ENCODE peak calls at places on chromosome 21, in nine cellular contexts. S, A, U, T, W, J, N, K and M are unnamed samples.

GRCh38 chr21:42679982-42680330 is 26.5 kb downstream of the PDE9A start:
- DNase-seq in S (no peak), J (no peak), W (no peak), U (no peak), T (no peak), K (no peak), A (no peak), N (no peak), M (no peak)

GRCh38 chr21:25487046-25487594 is 120.2 kb downstream of the MRPL39 start:
- DNase-seq in T (no peak), K (no peak), A (no peak), U (no peak), J (no peak), W (no peak), S (no peak), N (no peak), M (no peak)

GRCh38 chr21:32096411-32096810 is 182.4 kb downstream of the MIS18A start:
- DNase-seq in T (no peak), N (no peak), U (no peak), S (peak; percentile 10), A (peak; percentile 30), J (no peak), K (no peak), W (no peak), M (no peak)

GRCh38 chr21:43876605-43877004 is 11.6 kb downstream of the AGPAT3 start:
- DNase-seq in A (no peak), U (no peak), N (no peak), T (no peak), J (no peak), K (no peak), S (no peak), W (no peak), M (no peak)

GRCh38 chr21:45487161-45487806 is 55.0 kb downstream of the SLC19A1 start:
- DNase-seq in T (no peak), K (no peak), J (no peak), A (no peak), U (no peak), S (no peak), N (no peak), W (no peak), M (no peak)

GRCh38 chr21:35095859-35096291 is 46.8 kb upstream of the RUNX1 start:
- DNase-seq in U (no peak), W (no peak), T (no peak), K (no peak), N (no peak), J (no peak), S (no peak), A (no peak), M (peak; percentile 74)

GRCh38 chr21:33949516-33950424 is 34.2 kb upstream of the ATP5PO start:
- DNase-seq in A (no peak), N (no peak), T (no peak), J (no peak), W (no peak), K (no peak), S (no peak), U (no peak), M (no peak)

GRCh38 chr21:35854281-35854680 is 206.0 kb downstream of the SETD4 start:
- DNase-seq in J (no peak), K (no peak), W (no peak), N (no peak), A (no peak), U (no peak), S (no peak), T (no peak), M (no peak)

GRCh38 chr21:41864311-41865001 is 14.7 kb downstream of the PRDM15 start:
- DNase-seq in A (no peak), S (no peak), K (no peak), T (no peak), U (no peak), J (no peak), N (no peak), W (no peak), M (no peak)

GRCh38 chr21:30463713-30464112 is 16.5 kb downstream of the KRTAP19-1 start:
- DNase-seq in T (no peak), S (no peak), W (no peak), N (no peak), J (no peak), U (no peak), K (no peak), A (no peak), M (no peak)

GRCh38 chr21:39690454-39690853 is 54.5 kb upstream of the IGSF5 start:
- DNase-seq in J (no peak), U (no peak), K (no peak), S (no peak), A (no peak), N (no peak), T (no peak), W (no peak), M (no peak)

GRCh38 chr21:44724166-44724565 is 12.8 kb upstream of the TSPEAR start:
- DNase-seq in S (no peak), K (no peak), U (no peak), J (no peak), N (no peak), T (no peak), A (no peak), W (no peak), M (no peak)

GRCh38 chr21:38308010-38308784 is 51.4 kb downstream of the KCNJ15 start:
- DNase-seq in J (no peak), N (no peak), W (no peak), S (no peak), A (no peak), K (no peak), U (peak; percentile 25), T (no peak), M (peak; percentile 71)

GRCh38 chr21:46442938-46443337 is 15.8 kb upstream of the DIP2A start:
- DNase-seq in K (no peak), A (no peak), U (no peak), T (peak; percentile 29), W (no peak), N (no peak), J (no peak), S (no peak), M (no peak)

GRCh38 chr21:35932232-35932911 is 128.0 kb downstream of the SETD4 start:
- DNase-seq in J (peak; percentile 88), T (peak; percentile 48), A (no peak), N (peak; percentile 56), U (no peak), K (no peak), S (no peak), W (peak; percentile 37), M (peak; percentile 91)

GRCh38 chr21:34072145-34073031 is 990 bp upstream of the MRPS6 start:
- DNase-seq in S (no peak), K (no peak), N (peak; percentile 69), W (no peak), T (no peak), J (peak; percentile 79), A (no peak), U (no peak), M (no peak)

GRCh38 chr21:17585875-17586450 is 26.7 kb downstream of the BTG3 start:
- DNase-seq in S (peak; percentile 5), W (no peak), T (no peak), K (no peak), J (no peak), U (no peak), N (no peak), A (peak; percentile 22), M (peak; percentile 47)

GRCh38 chr21:42190492-42190875 is 28.5 kb upstream of the ABCG1 start:
- DNase-seq in T (no peak), N (no peak), K (no peak), S (no peak), A (no peak), U (no peak), J (no peak), W (no peak), M (no peak)

GRCh38 chr21:41593051-41593783 is 85.3 kb upstream of the TMPRSS2 start:
- DNase-seq in W (no peak), T (no peak), U (no peak), A (no peak), J (no peak), S (no peak), K (no peak), N (no peak), M (no peak)

GRCh38 chr21:15645830-15646229 is 84.0 kb upstream of the USP25 start:
- DNase-seq in U (no peak), W (no peak), T (no peak), K (no peak), J (no peak), N (no peak), S (no peak), A (no peak), M (no peak)

GRCh38 chr21:32907521-32907920 is 118.2 kb upstream of the OLIG2 start:
- DNase-seq in N (no peak), W (no peak), A (no peak), T (no peak), S (no peak), U (no peak), K (no peak), J (no peak), M (no peak)

GRCh38 chr21:34313116-34313515 is 50.7 kb upstream of the KCNE2 start:
- DNase-seq in A (no peak), N (no peak), J (no peak), W (no peak), K (no peak), S (no peak), U (no peak), T (no peak), M (peak; percentile 7)

GRCh38 chr21:14554948-14555347 is 8.8 kb upstream of the SAMSN1 start:
- DNase-seq in T (no peak), A (no peak), J (no peak), W (no peak), K (no peak), N (no peak), S (no peak), U (no peak), M (peak; percentile 15)

GRCh38 chr21:42411197-42411869 is 7.6 kb downstream of the UBASH3A start:
- DNase-seq in J (no peak), N (no peak), A (no peak), U (no peak), W (no peak), S (no peak), K (no peak), T (no peak), M (no peak)

GRCh38 chr21:36165356-36165755 is 8.7 kb downstream of the DOP1B start:
- DNase-seq in K (no peak), A (no peak), U (no peak), S (no peak), N (no peak), T (no peak), J (no peak), W (no peak), M (no peak)

GRCh38 chr21:26795866-26796329 is 49.3 kb downstream of the ADAMTS1 start:
- DNase-seq in K (no peak), A (peak; percentile 1), S (peak; percentile 4), W (peak; percentile 63), J (peak; percentile 90), N (peak; percentile 52), T (no peak), U (peak; percentile 86), M (peak; percentile 98)

GRCh38 chr21:46141767-46142580 is 13.4 kb downstream of the FTCD start:
- DNase-seq in J (no peak), W (no peak), T (peak; percentile 40), A (no peak), S (no peak), U (peak; percentile 31), N (peak; percentile 33), K (no peak), M (no peak)

GRCh38 chr21:32298658-32299081 is at the start of gene MRAP:
- DNase-seq in J (no peak), S (no peak), W (no peak), N (no peak), U (no peak), T (no peak), A (no peak), K (no peak), M (no peak)

GRCh38 chr21:29638761-29639327 is 301.0 kb downstream of the GRIK1 start:
- DNase-seq in A (no peak), W (no peak), N (no peak), S (no peak), T (no peak), U (no peak), K (no peak), J (no peak), M (no peak)